ENCODE peak calls at places on chromosomes 5 and 9, in ten cellular contexts. Q is thyroid gland; U is cardiac muscle cell; W is heart left ventricle; Y is neural progenitor cell; Z is left lung; K is PC-3; I is CD8-positive, alpha-beta T cell; D is effector memory CD4-positive, alpha-beta T cell; G is WERI-Rb-1. V is an unnamed sample.

GRCh38 chr9:108049026-108049591 is 559.5 kb upstream of the KLF4 start:
- DNase-seq in K (peak; percentile 94), Y (no peak), U (peak; percentile 91), D (no peak), G (no peak), I (no peak), Z (no peak), W (no peak), Q (no peak), V (no peak)

GRCh38 chr5:10761842-10762165 is 770 bp upstream of the DAP start:
- DNase-seq in D (no peak), Q (no peak), I (no peak), Y (no peak), W (no peak), K (no peak), Z (no peak), G (no peak), U (peak; percentile 55), V (no peak)

GRCh38 chr5:8770431-8770830 is 775.4 kb downstream of the SEMA5A start:
- DNase-seq in D (no peak), U (peak; percentile 32), K (peak; percentile 45), I (no peak), Q (no peak), Y (no peak), G (no peak), W (no peak), Z (no peak), V (no peak)

GRCh38 chr9:136845465-136846261 is 3.4 kb downstream of the AJM1 start:
- DNase-seq in Z (no peak), Y (no peak), Q (no peak), K (no peak), D (no peak), G (no peak), W (no peak), I (no peak), U (no peak), V (no peak)

GRCh38 chr9:17627641-17628040 is 48.8 kb downstream of the SH3GL2 start:
- DNase-seq in I (no peak), D (no peak), Q (no peak), W (no peak), G (peak; percentile 25), K (peak; percentile 37), Z (no peak), Y (no peak), U (no peak), V (no peak)

GRCh38 chr5:7991125-7991821 is 122.3 kb downstream of the MTRR start:
- DNase-seq in Y (peak; percentile 11), W (no peak), K (peak; percentile 41), Q (no peak), U (no peak), Z (no peak), I (no peak), G (no peak), D (no peak), V (no peak)

GRCh38 chr9:109499631-109500120 is 1.6 kb upstream of the PTPN3 start:
- DNase-seq in Z (peak; percentile 60), Y (peak; percentile 71), D (no peak), G (peak; percentile 80), I (no peak), K (peak; percentile 64), U (peak; percentile 63), W (peak; percentile 68), Q (peak; percentile 85), V (peak; percentile 82)

GRCh38 chr9:73269430-73270101 is 117.9 kb downstream of the ANXA1 start:
- DNase-seq in Y (peak; percentile 30), K (peak; percentile 38), G (no peak), U (peak; percentile 63), I (no peak), Q (no peak), Z (no peak), W (no peak), D (no peak), V (no peak)

GRCh38 chr5:112735702-112736101 is 2.0 kb upstream of the APC start:
- DNase-seq in W (no peak), Z (no peak), K (peak; percentile 87), Y (no peak), Q (no peak), U (peak; percentile 10), I (no peak), G (no peak), D (no peak), V (no peak)

GRCh38 chr9:104921067-104921741 is 6.8 kb downstream of the ABCA1 start:
- DNase-seq in I (no peak), Q (no peak), Y (no peak), G (no peak), K (no peak), W (no peak), U (peak; percentile 17), D (no peak), Z (no peak), V (no peak)

GRCh38 chr9:129140397-129141065 is 29.3 kb downstream of the PTPA start:
- DNase-seq in W (peak; percentile 64), Q (peak; percentile 60), K (peak; percentile 49), I (peak; percentile 20), G (peak; percentile 60), Y (peak; percentile 58), U (peak; percentile 62), Z (peak; percentile 66), D (no peak), V (no peak)

GRCh38 chr9:7094052-7094451 is 336.3 kb downstream of the KDM4C start:
- DNase-seq in K (peak; percentile 50), I (no peak), Y (peak; percentile 48), Z (no peak), U (peak; percentile 33), Q (peak; percentile 25), G (peak; percentile 11), D (no peak), W (no peak), V (no peak)

GRCh38 chr9:97564291-97565175 is 63.1 kb downstream of the TMOD1 start:
- DNase-seq in I (no peak), K (peak; percentile 64), Z (no peak), G (no peak), Q (peak; percentile 43), U (peak; percentile 52), W (no peak), D (no peak), Y (peak; percentile 38), V (peak; percentile 79)

GRCh38 chr9:117782931-117783788 is 79.0 kb downstream of the TLR4 start:
- DNase-seq in Y (peak; percentile 81), I (peak; percentile 50), D (peak; percentile 22), U (peak; percentile 82), G (peak; percentile 89), K (peak; percentile 17), Z (peak; percentile 67), Q (peak; percentile 32), W (peak; percentile 71), V (no peak)

GRCh38 chr5:156326718-156327259 is at the start of gene SGCD:
- DNase-seq in K (no peak), Z (peak; percentile 61), I (no peak), G (peak; percentile 58), Y (peak; percentile 8), Q (peak; percentile 69), U (peak; percentile 89), D (no peak), W (peak; percentile 71), V (peak; percentile 23)

GRCh38 chr5:141780952-141781730 is 97.1 kb downstream of the PCDH1 start:
- DNase-seq in K (no peak), U (no peak), Q (no peak), I (no peak), W (no peak), G (no peak), Z (no peak), D (no peak), Y (no peak), V (no peak)

GRCh38 chr5:141135030-141135717 is at the start of gene PCDHB5:
- DNase-seq in I (no peak), Y (peak; percentile 54), K (no peak), G (peak; percentile 38), Q (peak; percentile 6), D (no peak), W (no peak), Z (no peak), U (peak; percentile 6), V (no peak)

GRCh38 chr5:132293992-132294727 is at the start of gene SLC22A4:
- DNase-seq in Z (peak; percentile 94), Y (peak; percentile 93), K (peak; percentile 87), D (peak; percentile 57), I (peak; percentile 68), W (peak; percentile 91), Q (peak; percentile 91), U (peak; percentile 98), G (peak; percentile 97), V (peak; percentile 96)

GRCh38 chr9:132249123-132249522 is 87.3 kb downstream of the NTNG2 start:
- DNase-seq in Z (peak; percentile 77), G (peak; percentile 6), K (peak; percentile 17), U (no peak), W (no peak), I (no peak), Q (peak; percentile 99), D (no peak), Y (no peak), V (peak; percentile 47)
- H3K36me3 ChIP-seq in Z (no peaks in the 10 kb centered on the region), G (no peaks in the 10 kb centered on the region), K (no peaks in the 10 kb centered on the region), U (no peaks in the 10 kb centered on the region), W (no peaks in the 10 kb centered on the region), I (no peaks in the 10 kb centered on the region), Q (no peaks in the 10 kb centered on the region), D (no peaks in the 10 kb centered on the region), Y (no peaks in the 10 kb centered on the region), V (no peaks in the 10 kb centered on the region)

DNA sequence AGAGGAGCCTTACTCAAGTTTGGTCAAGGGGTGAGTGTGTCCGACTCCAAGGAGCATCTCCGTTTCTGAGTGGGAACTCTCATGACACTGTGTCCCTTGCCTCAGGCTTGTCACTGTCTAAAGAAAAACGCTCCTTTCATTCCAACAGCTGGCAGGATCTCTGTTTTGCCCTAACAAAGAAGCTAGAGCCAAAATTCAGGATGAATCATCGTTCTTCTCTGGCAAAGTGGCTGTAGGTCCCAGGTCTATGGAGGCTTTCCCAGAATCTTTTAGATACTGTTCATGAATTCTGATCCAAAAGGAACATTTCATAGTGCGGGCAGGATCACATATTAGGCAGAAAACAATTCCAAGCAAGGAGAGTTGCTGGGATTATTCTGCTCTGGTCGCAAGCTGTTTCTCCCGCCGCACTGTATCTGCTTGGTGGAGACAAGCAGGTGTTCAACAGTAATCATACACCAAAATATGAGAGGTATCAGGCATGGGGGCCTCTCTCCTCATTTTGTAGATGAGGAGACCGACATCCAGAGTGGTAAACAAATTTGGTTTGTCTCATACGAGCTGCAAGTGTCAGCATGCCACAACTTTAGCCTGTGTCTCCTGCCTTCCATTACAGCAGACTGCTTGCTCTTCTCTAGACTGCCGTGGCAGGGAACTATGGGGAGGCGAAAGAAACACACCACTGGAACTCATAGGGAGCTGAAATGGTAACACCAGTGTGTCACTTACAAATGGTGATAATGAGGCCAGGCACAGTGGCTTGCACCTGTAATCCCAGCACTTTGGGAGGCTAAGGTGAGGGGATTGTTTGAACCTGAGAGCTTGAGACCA is 72.6 kb downstream of the ENTREP1 start:
- DNase-seq in Z (no peak), G (no peak), K (peak; percentile 35), W (no peak), Y (no peak), Q (no peak), U (peak; percentile 30), I (no peak), D (no peak), V (no peak)
- H3K27ac ChIP-seq in Z (no peak overlapping the region), G (no peak overlapping the region), K (no peak overlapping the region), W (peak overlapping the region; percentile 74), Y (no peak overlapping the region), Q (no peak overlapping the region), U (peak overlapping the region; percentile 63), I (no peak overlapping the region), D (no peak overlapping the region), V (peak overlapping the region; percentile 26)

GRCh38 chr5:176530983-176531901 is 6.0 kb downstream of the RNF44 start:
- DNase-seq in G (no peak), U (no peak), D (no peak), I (no peak), W (no peak), Q (peak; percentile 96), K (no peak), Y (no peak), Z (no peak), V (no peak)
- H3K36me3 ChIP-seq in G (peaks cover 77% of the 10 kb centered on the region), U (peaks cover 31% of the 10 kb centered on the region), D (peaks cover 45% of the 10 kb centered on the region), I (peaks cover 35% of the 10 kb centered on the region), W (peaks cover 26% of the 10 kb centered on the region), Q (peaks cover 33% of the 10 kb centered on the region), K (peaks cover 11% of the 10 kb centered on the region), Y (no peaks in the 10 kb centered on the region), Z (no peaks in the 10 kb centered on the region), V (peaks cover 45% of the 10 kb centered on the region)

GRCh38 chr9:122090981-122091380 is 2.1 kb downstream of the TTLL11 start:
- DNase-seq in G (no peak), U (no peak), Z (no peak), D (no peak), K (no peak), Q (no peak), W (no peak), Y (no peak), I (no peak), V (no peak)
- H3K27ac ChIP-seq in G (no peak overlapping the region), U (no peak overlapping the region), Z (no peak overlapping the region), D (no peak overlapping the region), K (no peak overlapping the region), Q (no peak overlapping the region), W (no peak overlapping the region), Y (no peak overlapping the region), I (no peak overlapping the region), V (peak overlapping the region; percentile 92)

V was measured in ascending aorta.